ENCODE peak calls at places on chromosomes 3 and 15, in four cellular contexts. A is ACHN, R is fibroblast of the conjunctiva, Q is NCI-H774. J is an unnamed sample.
A peak's percentile ranks its signal among the peaks of the same experiment; 100 is the strongest.

GRCh38 chr3:4580346-4581019 is 87.3 kb downstream of the ITPR1 start:
- DNase-seq in R (no peak), A (no peak), Q (no peak), J (no peak)

GRCh38 chr3:126117212-126117611 is 33.3 kb upstream of the SLC41A3 start:
- DNase-seq in A (no peak), Q (no peak), R (no peak), J (no peak)

GRCh38 chr3:161222662-161223061 is 1.6 kb downstream of the NMD3 start:
- DNase-seq in A (no peak), R (no peak), Q (no peak), J (no peak)

GRCh38 chr15:78620839-78621421 is at the start of gene CHRNA3:
- DNase-seq in R (no peak), A (no peak), Q (no peak), J (no peak)

GRCh38 chr15:67127925-67128324 is 62.5 kb downstream of the SMAD3 start:
- DNase-seq in Q (no peak), R (no peak), A (peak; percentile 96), J (no peak)

GRCh38 chr3:122892561-122892960 is 97.7 kb downstream of the SLC49A4 start:
- DNase-seq in A (no peak), Q (no peak), R (no peak), J (no peak)

GRCh38 chr15:86231864-86232801 is 152.5 kb downstream of the AGBL1 start:
- DNase-seq in A (peak; percentile 33), R (no peak), Q (peak; percentile 49), J (no peak)

GRCh38 chr3:128875556-128876120 is 3.8 kb upstream of the ACAD9 start:
- DNase-seq in R (no peak), A (peak; percentile 22), Q (no peak), J (peak; percentile 56)

GRCh38 chr15:100940785-100941379 is 21.7 kb downstream of the LRRK1 start:
- DNase-seq in R (no peak), A (no peak), Q (no peak), J (no peak)